ENCODE peak calls at places on chromosomes 11 and 22, in eight cellular contexts. One of them, this sample, is unnamed.

GRCh38 chr22:35462558-35463230 is 62.8 kb downstream of the MCM5 start:
- DNase-seq in CD4-positive, alpha-beta memory T cell: no peak
- DNase-seq in kidney tubule cell: no peak
- DNase-seq in WTC11: no peak
- DNase-seq in skeletal muscle cell: no peak
- DNase-seq in germinal center: no peak
- DNase-seq in hypothalamus: no peak
- DNase-seq in M059J: no peak
- DNase-seq in this sample: no peak

GRCh38 chr11:6629892-6630631 is 10.8 kb upstream of the TPP1 start:
- DNase-seq in CD4-positive, alpha-beta memory T cell: no peak
- DNase-seq in kidney tubule cell: peak
- DNase-seq in WTC11: peak
- DNase-seq in skeletal muscle cell: no peak
- DNase-seq in germinal center: no peak
- DNase-seq in hypothalamus: no peak
- DNase-seq in M059J: no peak
- DNase-seq in this sample: peak

GRCh38 chr11:69131644-69132300 is 24.0 kb upstream of the SMIM38 start:
- DNase-seq in CD4-positive, alpha-beta memory T cell: no peak
- DNase-seq in kidney tubule cell: peak
- DNase-seq in WTC11: peak
- DNase-seq in skeletal muscle cell: no peak
- DNase-seq in germinal center: no peak
- DNase-seq in hypothalamus: peak
- DNase-seq in M059J: peak
- DNase-seq in this sample: peak

GRCh38 chr11:73177380-73178091 is 35.4 kb upstream of the FCHSD2 start:
- DNase-seq in CD4-positive, alpha-beta memory T cell: no peak
- DNase-seq in kidney tubule cell: no peak
- DNase-seq in WTC11: no peak
- DNase-seq in skeletal muscle cell: no peak
- DNase-seq in germinal center: no peak
- DNase-seq in hypothalamus: peak
- DNase-seq in M059J: no peak
- DNase-seq in this sample: peak

GRCh38 chr11:122697636-122698167 is 42.2 kb downstream of the UBASH3B start:
- DNase-seq in CD4-positive, alpha-beta memory T cell: peak
- DNase-seq in kidney tubule cell: peak
- DNase-seq in WTC11: no peak
- DNase-seq in skeletal muscle cell: peak
- DNase-seq in germinal center: peak
- DNase-seq in hypothalamus: no peak
- DNase-seq in M059J: peak
- DNase-seq in this sample: no peak

GRCh38 chr11:60145677-60146076 is 37.2 kb downstream of the MS4A6A start:
- DNase-seq in CD4-positive, alpha-beta memory T cell: no peak
- DNase-seq in kidney tubule cell: no peak
- DNase-seq in WTC11: no peak
- DNase-seq in skeletal muscle cell: no peak
- DNase-seq in germinal center: no peak
- DNase-seq in hypothalamus: no peak
- DNase-seq in M059J: no peak
- DNase-seq in this sample: no peak

GRCh38 chr22:46346680-46347405 is 11.3 kb downstream of the TRMU start:
- DNase-seq in CD4-positive, alpha-beta memory T cell: peak
- DNase-seq in kidney tubule cell: no peak
- DNase-seq in WTC11: no peak
- DNase-seq in skeletal muscle cell: no peak
- DNase-seq in germinal center: no peak
- DNase-seq in hypothalamus: no peak
- DNase-seq in M059J: no peak
- DNase-seq in this sample: no peak

GRCh38 chr11:2449548-2450320 is 4.9 kb downstream of the KCNQ1 start:
- DNase-seq in CD4-positive, alpha-beta memory T cell: no peak
- DNase-seq in kidney tubule cell: no peak
- DNase-seq in WTC11: no peak
- DNase-seq in skeletal muscle cell: no peak
- DNase-seq in germinal center: no peak
- DNase-seq in hypothalamus: no peak
- DNase-seq in M059J: no peak
- DNase-seq in this sample: no peak

GRCh38 chr11:125274774-125275173 is 110.2 kb downstream of the PKNOX2 start:
- DNase-seq in CD4-positive, alpha-beta memory T cell: no peak
- DNase-seq in kidney tubule cell: no peak
- DNase-seq in WTC11: no peak
- DNase-seq in skeletal muscle cell: no peak
- DNase-seq in germinal center: no peak
- DNase-seq in hypothalamus: no peak
- DNase-seq in M059J: no peak
- DNase-seq in this sample: no peak

GRCh38 chr11:68150029-68150428 is 28.8 kb upstream of the CHKA start:
- DNase-seq in CD4-positive, alpha-beta memory T cell: no peak
- DNase-seq in kidney tubule cell: peak
- DNase-seq in WTC11: no peak
- DNase-seq in skeletal muscle cell: no peak
- DNase-seq in germinal center: no peak
- DNase-seq in hypothalamus: no peak
- DNase-seq in M059J: peak
- DNase-seq in this sample: no peak

GRCh38 chr22:35376728-35377472 is 4.0 kb upstream of the HMOX1 start:
- DNase-seq in CD4-positive, alpha-beta memory T cell: no peak
- DNase-seq in kidney tubule cell: peak
- DNase-seq in WTC11: peak
- DNase-seq in skeletal muscle cell: peak
- DNase-seq in germinal center: peak
- DNase-seq in hypothalamus: peak
- DNase-seq in M059J: peak
- DNase-seq in this sample: peak

GRCh38 chr11:1546536-1547466 is 25.3 kb downstream of the DUSP8 start:
- DNase-seq in CD4-positive, alpha-beta memory T cell: no peak
- DNase-seq in kidney tubule cell: peak
- DNase-seq in WTC11: peak
- DNase-seq in skeletal muscle cell: no peak
- DNase-seq in germinal center: peak
- DNase-seq in hypothalamus: no peak
- DNase-seq in M059J: peak
- DNase-seq in this sample: peak

GRCh38 chr11:116519499-116519898 is 253.3 kb downstream of the BUD13 start:
- DNase-seq in CD4-positive, alpha-beta memory T cell: no peak
- DNase-seq in kidney tubule cell: no peak
- DNase-seq in WTC11: no peak
- DNase-seq in skeletal muscle cell: no peak
- DNase-seq in germinal center: no peak
- DNase-seq in hypothalamus: no peak
- DNase-seq in M059J: no peak
- DNase-seq in this sample: no peak

GRCh38 chr11:125378083-125378482 is 118.0 kb downstream of the FEZ1 start:
- DNase-seq in CD4-positive, alpha-beta memory T cell: no peak
- DNase-seq in kidney tubule cell: no peak
- DNase-seq in WTC11: no peak
- DNase-seq in skeletal muscle cell: no peak
- DNase-seq in germinal center: no peak
- DNase-seq in hypothalamus: no peak
- DNase-seq in M059J: no peak
- DNase-seq in this sample: no peak

GRCh38 chr11:116225236-116225635 is 547.6 kb downstream of the BUD13 start:
- DNase-seq in CD4-positive, alpha-beta memory T cell: no peak
- DNase-seq in kidney tubule cell: no peak
- DNase-seq in WTC11: no peak
- DNase-seq in skeletal muscle cell: no peak
- DNase-seq in germinal center: no peak
- DNase-seq in hypothalamus: no peak
- DNase-seq in M059J: no peak
- DNase-seq in this sample: peak

GRCh38 chr11:64858467-64859401 is 14.3 kb upstream of the CDC42BPG start:
- DNase-seq in CD4-positive, alpha-beta memory T cell: peak
- DNase-seq in kidney tubule cell: peak
- DNase-seq in WTC11: no peak
- DNase-seq in skeletal muscle cell: no peak
- DNase-seq in germinal center: no peak
- DNase-seq in hypothalamus: no peak
- DNase-seq in M059J: peak
- DNase-seq in this sample: no peak

GRCh38 chr22:21626735-21627469 is 2.9 kb downstream of the YDJC start:
- DNase-seq in CD4-positive, alpha-beta memory T cell: no peak
- DNase-seq in kidney tubule cell: no peak
- DNase-seq in WTC11: no peak
- DNase-seq in skeletal muscle cell: no peak
- DNase-seq in germinal center: no peak
- DNase-seq in hypothalamus: no peak
- DNase-seq in M059J: no peak
- DNase-seq in this sample: no peak

GRCh38 chr11:45383229-45383628 is 97.1 kb upstream of the SYT13 start:
- DNase-seq in CD4-positive, alpha-beta memory T cell: no peak
- DNase-seq in kidney tubule cell: no peak
- DNase-seq in WTC11: no peak
- DNase-seq in skeletal muscle cell: no peak
- DNase-seq in germinal center: no peak
- DNase-seq in hypothalamus: no peak
- DNase-seq in M059J: peak
- DNase-seq in this sample: peak

GRCh38 chr22:30326704-30327362 is at the start of gene TBC1D10A:
- DNase-seq in CD4-positive, alpha-beta memory T cell: peak
- DNase-seq in kidney tubule cell: peak
- DNase-seq in WTC11: peak
- DNase-seq in skeletal muscle cell: peak
- DNase-seq in germinal center: peak
- DNase-seq in hypothalamus: peak
- DNase-seq in M059J: peak
- DNase-seq in this sample: peak

GRCh38 chr22:39280250-39280649 is 35.5 kb upstream of the PDGFB start:
- DNase-seq in CD4-positive, alpha-beta memory T cell: no peak
- DNase-seq in kidney tubule cell: no peak
- DNase-seq in WTC11: no peak
- DNase-seq in skeletal muscle cell: no peak
- DNase-seq in germinal center: no peak
- DNase-seq in hypothalamus: no peak
- DNase-seq in M059J: no peak
- DNase-seq in this sample: no peak

GRCh38 chr11:44609783-44610155 is 44.3 kb downstream of the CD82 start:
- DNase-seq in CD4-positive, alpha-beta memory T cell: no peak
- DNase-seq in kidney tubule cell: no peak
- DNase-seq in WTC11: no peak
- DNase-seq in skeletal muscle cell: no peak
- DNase-seq in germinal center: no peak
- DNase-seq in hypothalamus: no peak
- DNase-seq in M059J: no peak
- DNase-seq in this sample: no peak

GRCh38 chr11:131938321-131938751 is 567.9 kb downstream of the NTM start:
- DNase-seq in CD4-positive, alpha-beta memory T cell: no peak
- DNase-seq in kidney tubule cell: peak
- DNase-seq in WTC11: no peak
- DNase-seq in skeletal muscle cell: no peak
- DNase-seq in germinal center: no peak
- DNase-seq in hypothalamus: peak
- DNase-seq in M059J: peak
- DNase-seq in this sample: peak

GRCh38 chr22:25661067-25661466 is 80.9 kb upstream of the MYO18B start:
- DNase-seq in CD4-positive, alpha-beta memory T cell: no peak
- DNase-seq in kidney tubule cell: no peak
- DNase-seq in WTC11: no peak
- DNase-seq in skeletal muscle cell: no peak
- DNase-seq in germinal center: no peak
- DNase-seq in hypothalamus: no peak
- DNase-seq in M059J: no peak
- DNase-seq in this sample: no peak

GRCh38 chr22:44698531-44699421 is 3.2 kb upstream of the PRR5 start:
- DNase-seq in CD4-positive, alpha-beta memory T cell: no peak
- DNase-seq in kidney tubule cell: peak
- DNase-seq in WTC11: no peak
- DNase-seq in skeletal muscle cell: peak
- DNase-seq in germinal center: no peak
- DNase-seq in hypothalamus: no peak
- DNase-seq in M059J: peak
- DNase-seq in this sample: no peak

GRCh38 chr11:82763167-82763566 is 29.5 kb upstream of the FAM181B start:
- DNase-seq in CD4-positive, alpha-beta memory T cell: no peak
- DNase-seq in kidney tubule cell: no peak
- DNase-seq in WTC11: no peak
- DNase-seq in skeletal muscle cell: no peak
- DNase-seq in germinal center: no peak
- DNase-seq in hypothalamus: no peak
- DNase-seq in M059J: no peak
- DNase-seq in this sample: no peak

GRCh38 chr22:20243545-20244249 is 24.4 kb downstream of the RTN4R start:
- DNase-seq in CD4-positive, alpha-beta memory T cell: peak
- DNase-seq in kidney tubule cell: peak
- DNase-seq in WTC11: no peak
- DNase-seq in skeletal muscle cell: peak
- DNase-seq in germinal center: peak
- DNase-seq in hypothalamus: peak
- DNase-seq in M059J: peak
- DNase-seq in this sample: peak

GRCh38 chr11:108927791-108928545 is 263.1 kb downstream of the DDX10 start:
- DNase-seq in CD4-positive, alpha-beta memory T cell: no peak
- DNase-seq in kidney tubule cell: no peak
- DNase-seq in WTC11: no peak
- DNase-seq in skeletal muscle cell: no peak
- DNase-seq in germinal center: no peak
- DNase-seq in hypothalamus: no peak
- DNase-seq in M059J: peak
- DNase-seq in this sample: no peak

GRCh38 chr11:58927393-58928081 is 11.8 kb upstream of the GLYATL1 start:
- DNase-seq in CD4-positive, alpha-beta memory T cell: no peak
- DNase-seq in kidney tubule cell: peak
- DNase-seq in WTC11: peak
- DNase-seq in skeletal muscle cell: no peak
- DNase-seq in germinal center: peak
- DNase-seq in hypothalamus: peak
- DNase-seq in M059J: no peak
- DNase-seq in this sample: no peak

GRCh38 chr22:36588285-36588684 is 59.3 kb upstream of the EIF3D start:
- DNase-seq in CD4-positive, alpha-beta memory T cell: no peak
- DNase-seq in kidney tubule cell: no peak
- DNase-seq in WTC11: no peak
- DNase-seq in skeletal muscle cell: no peak
- DNase-seq in germinal center: no peak
- DNase-seq in hypothalamus: no peak
- DNase-seq in M059J: no peak
- DNase-seq in this sample: no peak

GRCh38 chr11:1208361-1209261 is 14.3 kb upstream of the MUC5B start:
- DNase-seq in CD4-positive, alpha-beta memory T cell: peak
- DNase-seq in kidney tubule cell: no peak
- DNase-seq in WTC11: peak
- DNase-seq in skeletal muscle cell: no peak
- DNase-seq in germinal center: no peak
- DNase-seq in hypothalamus: no peak
- DNase-seq in M059J: no peak
- DNase-seq in this sample: no peak

GRCh38 chr11:61028135-61028729 is 56.8 kb downstream of the CD6 start:
- DNase-seq in CD4-positive, alpha-beta memory T cell: peak
- DNase-seq in kidney tubule cell: peak
- DNase-seq in WTC11: no peak
- DNase-seq in skeletal muscle cell: no peak
- DNase-seq in germinal center: no peak
- DNase-seq in hypothalamus: no peak
- DNase-seq in M059J: peak
- DNase-seq in this sample: peak

GRCh38 chr11:23123766-23124165 is 263.5 kb upstream of the CCDC179 start:
- DNase-seq in CD4-positive, alpha-beta memory T cell: no peak
- DNase-seq in kidney tubule cell: peak
- DNase-seq in WTC11: no peak
- DNase-seq in skeletal muscle cell: peak
- DNase-seq in germinal center: no peak
- DNase-seq in hypothalamus: no peak
- DNase-seq in M059J: peak
- DNase-seq in this sample: no peak

GRCh38 chr11:94513091-94513490 is 830 bp downstream of the C11orf97 start:
- DNase-seq in CD4-positive, alpha-beta memory T cell: no peak
- DNase-seq in kidney tubule cell: peak
- DNase-seq in WTC11: no peak
- DNase-seq in skeletal muscle cell: no peak
- DNase-seq in germinal center: no peak
- DNase-seq in hypothalamus: no peak
- DNase-seq in M059J: peak
- DNase-seq in this sample: no peak

GRCh38 chr11:12430351-12430750 is 53.0 kb downstream of the PARVA start:
- DNase-seq in CD4-positive, alpha-beta memory T cell: no peak
- DNase-seq in kidney tubule cell: peak
- DNase-seq in WTC11: no peak
- DNase-seq in skeletal muscle cell: peak
- DNase-seq in germinal center: no peak
- DNase-seq in hypothalamus: no peak
- DNase-seq in M059J: peak
- DNase-seq in this sample: no peak